ENCODE peak calls at places on chromosomes 16 and 17, in four cellular contexts. One of them, this sample, is unnamed.

GRCh38 chr16:78303946-78304345 is 204.5 kb downstream of the WWOX start:
- DNase-seq in stimulated activated CD8-positive, alpha-beta memory T cell treated with anti-CD3 and anti-CD28 coated beads, Interleukin-4, amount 100 ng/mL, for 24 hours: no peak
- DNase-seq in A549: no peak
- DNase-seq in Daoy: no peak
- DNase-seq in this sample: no peak

GRCh38 chr16:58105619-58106018 is 23.6 kb downstream of the CFAP20 start:
- DNase-seq in stimulated activated CD8-positive, alpha-beta memory T cell treated with anti-CD3 and anti-CD28 coated beads, Interleukin-4, amount 100 ng/mL, for 24 hours: no peak
- DNase-seq in A549: no peak
- DNase-seq in Daoy: no peak
- DNase-seq in this sample: no peak

GRCh38 chr17:27778193-27778592 is 22.1 kb downstream of the NOS2 start:
- DNase-seq in stimulated activated CD8-positive, alpha-beta memory T cell treated with anti-CD3 and anti-CD28 coated beads, Interleukin-4, amount 100 ng/mL, for 24 hours: no peak
- DNase-seq in A549: no peak
- DNase-seq in Daoy: peak; percentile 65
- DNase-seq in this sample: no peak

GRCh38 chr17:62823111-62823895 is 15.2 kb upstream of the MARCHF10 start:
- DNase-seq in stimulated activated CD8-positive, alpha-beta memory T cell treated with anti-CD3 and anti-CD28 coated beads, Interleukin-4, amount 100 ng/mL, for 24 hours: no peak
- DNase-seq in A549: peak; percentile 60
- DNase-seq in Daoy: peak; percentile 46
- DNase-seq in this sample: no peak

GRCh38 chr17:65630502-65630901 is 69.1 kb upstream of the AXIN2 start:
- DNase-seq in stimulated activated CD8-positive, alpha-beta memory T cell treated with anti-CD3 and anti-CD28 coated beads, Interleukin-4, amount 100 ng/mL, for 24 hours: no peak
- DNase-seq in A549: no peak
- DNase-seq in Daoy: no peak
- DNase-seq in this sample: no peak

GRCh38 chr16:27232061-27232841 is 28.9 kb downstream of the KDM8 start:
- DNase-seq in stimulated activated CD8-positive, alpha-beta memory T cell treated with anti-CD3 and anti-CD28 coated beads, Interleukin-4, amount 100 ng/mL, for 24 hours: no peak
- DNase-seq in A549: no peak
- DNase-seq in Daoy: no peak
- DNase-seq in this sample: no peak

GRCh38 chr17:58335061-58335731 is 6.6 kb upstream of the TSPOAP1 start:
- DNase-seq in stimulated activated CD8-positive, alpha-beta memory T cell treated with anti-CD3 and anti-CD28 coated beads, Interleukin-4, amount 100 ng/mL, for 24 hours: no peak
- DNase-seq in A549: no peak
- DNase-seq in Daoy: no peak
- DNase-seq in this sample: no peak

GRCh38 chr16:23131841-23132576 is 17.2 kb downstream of the USP31 start:
- DNase-seq in stimulated activated CD8-positive, alpha-beta memory T cell treated with anti-CD3 and anti-CD28 coated beads, Interleukin-4, amount 100 ng/mL, for 24 hours: no peak
- DNase-seq in A549: no peak
- DNase-seq in Daoy: no peak
- DNase-seq in this sample: no peak

GRCh38 chr17:38875477-38876080 is 5.7 kb downstream of the LASP1 start:
- DNase-seq in stimulated activated CD8-positive, alpha-beta memory T cell treated with anti-CD3 and anti-CD28 coated beads, Interleukin-4, amount 100 ng/mL, for 24 hours: no peak
- DNase-seq in A549: no peak
- DNase-seq in Daoy: no peak
- DNase-seq in this sample: no peak

GRCh38 chr17:67265620-67266019 is 20.6 kb upstream of the HELZ start:
- DNase-seq in stimulated activated CD8-positive, alpha-beta memory T cell treated with anti-CD3 and anti-CD28 coated beads, Interleukin-4, amount 100 ng/mL, for 24 hours: no peak
- DNase-seq in A549: no peak
- DNase-seq in Daoy: no peak
- DNase-seq in this sample: no peak

GRCh38 chr17:29562615-29563014 is 4.2 kb downstream of the ABHD15 start:
- DNase-seq in stimulated activated CD8-positive, alpha-beta memory T cell treated with anti-CD3 and anti-CD28 coated beads, Interleukin-4, amount 100 ng/mL, for 24 hours: no peak
- DNase-seq in A549: no peak
- DNase-seq in Daoy: no peak
- DNase-seq in this sample: no peak

GRCh38 chr17:81004336-81005015 is 12.8 kb downstream of the CHMP6 start:
- DNase-seq in stimulated activated CD8-positive, alpha-beta memory T cell treated with anti-CD3 and anti-CD28 coated beads, Interleukin-4, amount 100 ng/mL, for 24 hours: no peak
- DNase-seq in A549: no peak
- DNase-seq in Daoy: no peak
- DNase-seq in this sample: no peak

GRCh38 chr16:9797306-9797705 is 384.9 kb downstream of the GRIN2A start:
- DNase-seq in stimulated activated CD8-positive, alpha-beta memory T cell treated with anti-CD3 and anti-CD28 coated beads, Interleukin-4, amount 100 ng/mL, for 24 hours: no peak
- DNase-seq in A549: peak; percentile 13
- DNase-seq in Daoy: peak; percentile 90
- DNase-seq in this sample: no peak

GRCh38 chr16:7423436-7423941 is 90.8 kb downstream of the RBFOX1 start:
- DNase-seq in stimulated activated CD8-positive, alpha-beta memory T cell treated with anti-CD3 and anti-CD28 coated beads, Interleukin-4, amount 100 ng/mL, for 24 hours: no peak
- DNase-seq in A549: no peak
- DNase-seq in Daoy: no peak
- DNase-seq in this sample: no peak

GRCh38 chr16:85688586-85689284 is at the start of gene GINS2:
- DNase-seq in stimulated activated CD8-positive, alpha-beta memory T cell treated with anti-CD3 and anti-CD28 coated beads, Interleukin-4, amount 100 ng/mL, for 24 hours: peak; percentile 88
- DNase-seq in A549: peak; percentile 91
- DNase-seq in Daoy: peak; percentile 93
- DNase-seq in this sample: peak; percentile 98

GRCh38 chr17:6501359-6501758 is 55.0 kb downstream of the PITPNM3 start:
- DNase-seq in stimulated activated CD8-positive, alpha-beta memory T cell treated with anti-CD3 and anti-CD28 coated beads, Interleukin-4, amount 100 ng/mL, for 24 hours: no peak
- DNase-seq in A549: no peak
- DNase-seq in Daoy: no peak
- DNase-seq in this sample: no peak